ENCODE peak calls at places on chromosomes 1 and 21, in ten cellular contexts. U is CD8-positive, alpha-beta T cell; N is naive thymus-derived CD4-positive, alpha-beta T cell; F is IMR-90; C is right lobe of liver; M is heart right ventricle; Y is thoracic aorta; D is fibroblast of lung; Q is brain microvascular endothelial cell; E is RWPE1. A is an unnamed sample.

GRCh38 chr1:180225403-180225802 is 4.7 kb upstream of the LHX4 start:
- DNase-seq in U (no peak), N (no peak), F (no peak), C (no peak), M (no peak), Y (no peak), D (no peak), Q (no peak), E (no peak), A (no peak)

GRCh38 chr1:173870252-173871075 is 2.3 kb downstream of the ZBTB37 start:
- DNase-seq in U (peak), N (peak), F (no peak), C (no peak), M (no peak), Y (no peak), D (no peak), Q (no peak), E (no peak), A (no peak)

GRCh38 chr1:94698759-94699502 is 121.2 kb upstream of the SLC44A3 start:
- DNase-seq in U (no peak), N (no peak), F (peak), C (no peak), M (no peak), Y (no peak), D (no peak), Q (no peak), E (no peak), A (no peak)

GRCh38 chr1:30883389-30884172 is 25.0 kb downstream of the SDC3 start:
- DNase-seq in U (no peak), N (no peak), F (no peak), C (no peak), M (no peak), Y (no peak), D (no peak), Q (no peak), E (no peak), A (no peak)

GRCh38 chr1:176863613-176864012 is 300.9 kb downstream of the ASTN1 start:
- DNase-seq in U (no peak), N (no peak), F (no peak), C (no peak), M (no peak), Y (no peak), D (no peak), Q (no peak), E (no peak), A (no peak)

GRCh38 chr1:151946366-151946764 is 37.1 kb upstream of the THEM4 start:
- DNase-seq in U (no peak), N (no peak), F (no peak), C (no peak), M (no peak), Y (no peak), D (no peak), Q (no peak), E (peak), A (no peak)

GRCh38 chr1:168360151-168360550 is 79.5 kb downstream of the TBX19 start:
- DNase-seq in U (no peak), N (no peak), F (no peak), C (no peak), M (no peak), Y (no peak), D (no peak), Q (no peak), E (no peak), A (no peak)

GRCh38 chr1:195939844-195940243 is 668.4 kb downstream of the KCNT2 start:
- DNase-seq in U (no peak), N (no peak), F (no peak), C (no peak), M (no peak), Y (no peak), D (peak), Q (no peak), E (peak), A (no peak)

GRCh38 chr1:19222573-19222972 is 12.5 kb upstream of the UBR4 start:
- DNase-seq in U (no peak), N (no peak), F (no peak), C (no peak), M (no peak), Y (no peak), D (no peak), Q (no peak), E (no peak), A (no peak)

GRCh38 chr1:101843160-101843559 is 153.6 kb downstream of the OLFM3 start:
- DNase-seq in U (no peak), N (no peak), F (no peak), C (no peak), M (no peak), Y (no peak), D (no peak), Q (no peak), E (no peak), A (no peak)

GRCh38 chr1:24022611-24023359 is 42.7 kb upstream of the SRSF10 start:
- DNase-seq in U (no peak), N (no peak), F (peak), C (no peak), M (no peak), Y (no peak), D (peak), Q (peak), E (peak), A (peak)

GRCh38 chr21:38255718-38256117 is 1.1 kb upstream of the KCNJ15 start:
- DNase-seq in U (no peak), N (no peak), F (no peak), C (no peak), M (no peak), Y (no peak), D (no peak), Q (no peak), E (no peak), A (no peak)
- H3K27ac ChIP-seq in U (no peak), N (no peak), F (no peak), C (no peak), M (no peak), Y (no peak), D (no peak), Q (no peak), E (no peak), A (no peak)

GRCh38 chr1:203186091-203186445 is 436 bp downstream of the CHI3L1 start:
- DNase-seq in U (no peak), N (no peak), F (no peak), C (no peak), M (no peak), Y (no peak), D (no peak), Q (no peak), E (no peak), A (no peak)
- H3K27ac ChIP-seq in U (no peak), N (no peak), F (no peak), C (no peak), M (no peak), Y (no peak), D (no peak), Q (no peak), E (peak), A (peak)

GRCh38 chr1:153515504-153516394 is 20.0 kb downstream of the S100A6 start:
- DNase-seq in U (no peak), N (no peak), F (no peak), C (no peak), M (no peak), Y (no peak), D (no peak), Q (no peak), E (peak), A (no peak)
- H3K27ac ChIP-seq in U (no peak), N (no peak), F (no peak), C (no peak), M (no peak), Y (no peak), D (no peak), Q (no peak), E (peak), A (no peak)

GRCh38 chr1:119564548-119564947 is 57.5 kb downstream of the HSD3B1 start:
- DNase-seq in U (no peak), N (no peak), F (no peak), C (no peak), M (no peak), Y (no peak), D (no peak), Q (no peak), E (no peak), A (no peak)
- H3K27ac ChIP-seq in U (no peak), N (no peak), F (no peak), C (no peak), M (no peak), Y (no peak), D (no peak), Q (no peak), E (no peak), A (no peak)

DNA sequence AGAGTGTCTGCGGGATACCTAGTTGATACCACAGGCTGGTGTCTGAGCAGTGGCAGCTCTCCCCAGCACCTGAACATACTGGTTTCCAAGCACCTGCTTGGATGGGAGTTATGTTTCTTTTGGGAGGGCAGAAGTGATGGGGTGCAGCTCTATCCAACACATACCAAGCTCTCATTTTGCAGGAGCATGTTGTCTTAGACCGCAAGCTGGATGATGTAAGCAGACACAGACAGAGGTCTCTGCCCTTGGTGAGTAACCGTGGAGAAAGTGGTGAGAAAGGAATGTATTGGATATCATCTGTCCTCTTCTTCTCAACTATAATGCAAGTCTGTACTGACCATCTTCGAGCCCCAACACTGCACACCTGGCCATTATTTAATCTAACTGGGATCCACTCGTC is 37.4 kb downstream of the ZNF496 start:
- DNase-seq in U (no peak), N (no peak), F (peak), C (no peak), M (no peak), Y (no peak), D (peak), Q (peak), E (peak), A (no peak)
- H3K27ac ChIP-seq in U (no peak), N (no peak), F (no peak), C (no peak), M (no peak), Y (no peak), D (no peak), Q (no peak), E (no peak), A (no peak)

DNA sequence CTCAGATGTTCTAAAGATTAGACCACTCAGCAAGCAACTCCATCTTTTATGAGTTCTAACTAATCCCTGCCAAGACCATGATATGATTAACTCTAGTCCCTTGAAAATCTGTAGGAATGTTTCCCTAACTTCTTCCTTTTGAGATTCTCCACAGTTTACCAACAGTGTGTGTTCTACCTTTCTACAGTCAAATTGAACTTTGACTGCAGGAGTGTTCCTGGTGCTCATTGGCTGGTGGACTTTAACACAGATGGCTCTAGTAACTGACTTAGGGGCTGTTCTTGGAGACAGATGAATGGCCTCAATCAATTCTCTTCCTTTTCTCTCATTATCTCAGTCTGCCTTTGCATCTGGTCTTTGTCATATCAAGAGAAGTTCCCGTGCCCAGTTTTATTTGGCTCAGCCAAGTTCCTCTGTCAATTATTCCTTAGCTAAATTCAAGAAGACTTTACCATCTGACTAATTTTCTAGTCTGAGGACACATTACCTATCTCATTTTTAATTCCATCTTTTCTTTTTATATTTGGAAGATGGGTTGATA is 643.9 kb upstream of the CAMK1G start:
- DNase-seq in U (no peak), N (no peak), F (no peak), C (no peak), M (no peak), Y (no peak), D (no peak), Q (no peak), E (no peak), A (no peak)
- H3K27ac ChIP-seq in U (no peak), N (no peak), F (no peak), C (no peak), M (no peak), Y (no peak), D (no peak), Q (no peak), E (no peak), A (no peak)

DNA sequence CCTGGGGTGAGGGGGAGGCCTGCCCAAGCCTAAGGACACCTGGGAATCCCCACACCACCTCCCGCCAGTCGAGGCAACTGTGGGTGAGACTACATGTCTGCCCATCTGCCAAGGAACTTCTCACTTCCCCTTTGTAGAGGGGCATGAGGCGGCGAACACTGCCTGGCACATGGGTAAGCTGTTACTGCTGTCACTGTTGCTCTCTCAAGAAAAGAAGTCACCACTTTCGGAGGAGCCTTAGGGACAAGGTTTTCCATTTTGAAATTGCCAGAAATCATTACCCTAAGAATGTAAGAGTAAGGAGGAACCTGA is 23.4 kb downstream of the SLC2A1 start:
- DNase-seq in U (no peak), N (no peak), F (no peak), C (no peak), M (no peak), Y (no peak), D (no peak), Q (no peak), E (no peak), A (no peak)
- H3K27ac ChIP-seq in U (no peak), N (peak), F (no peak), C (no peak), M (no peak), Y (no peak), D (no peak), Q (no peak), E (peak), A (no peak)

A was measured in gastrocnemius medialis.